ENCODE peak calls at places on chromosomes 6 and 20, in four cellular contexts. One of them, this sample, is unnamed.

GRCh38 chr20:61953789-61954125 is 111.9 kb downstream of the TAF4 start:
- DNase-seq in lung: no peak
- DNase-seq in fibroblast of lung: no peak
- DNase-seq in left lung: no peak
- DNase-seq in this sample: no peak

GRCh38 chr6:33430991-33431879 is 11.4 kb downstream of the SYNGAP1 start:
- DNase-seq in left lung: no peak
- DNase-seq in lung: peak; percentile 47
- DNase-seq in fibroblast of lung: peak; percentile 71
- DNase-seq in this sample: peak; percentile 92

GRCh38 chr6:29828471-29828797 is 809 bp downstream of the HLA-G start:
- DNase-seq in left lung: no peak
- DNase-seq in fibroblast of lung: no peak
- DNase-seq in lung: no peak
- DNase-seq in this sample: no peak

GRCh38 chr20:35891375-35891774 is 62.9 kb downstream of the SCAND1 start:
- DNase-seq in lung: no peak
- DNase-seq in fibroblast of lung: no peak
- DNase-seq in left lung: no peak
- DNase-seq in this sample: no peak

GRCh38 chr6:125207956-125208355 is 54.4 kb downstream of the TPD52L1 start:
- DNase-seq in left lung: no peak
- DNase-seq in lung: no peak
- DNase-seq in fibroblast of lung: peak; percentile 51
- DNase-seq in this sample: no peak

GRCh38 chr6:43499028-43499815 is 10.9 kb downstream of the LRRC73 start:
- DNase-seq in fibroblast of lung: no peak
- DNase-seq in left lung: no peak
- DNase-seq in lung: no peak
- DNase-seq in this sample: no peak

GRCh38 chr6:108497883-108498282 is 62.8 kb upstream of the FOXO3 start:
- DNase-seq in left lung: no peak
- DNase-seq in lung: no peak
- DNase-seq in fibroblast of lung: peak; percentile 29
- DNase-seq in this sample: peak; percentile 20

GRCh38 chr6:139530551-139530950 is 156.1 kb upstream of the CITED2 start:
- DNase-seq in left lung: no peak
- DNase-seq in lung: no peak
- DNase-seq in fibroblast of lung: no peak
- DNase-seq in this sample: no peak

GRCh38 chr6:79713701-79714322 is 82.7 kb downstream of the SH3BGRL2 start:
- DNase-seq in left lung: no peak
- DNase-seq in fibroblast of lung: peak; percentile 29
- DNase-seq in lung: peak; percentile 38
- DNase-seq in this sample: peak; percentile 16

GRCh38 chr6:10417681-10418104 is 2.8 kb upstream of the TFAP2A start:
- DNase-seq in lung: no peak
- DNase-seq in fibroblast of lung: no peak
- DNase-seq in left lung: no peak
- DNase-seq in this sample: no peak

GRCh38 chr6:142932788-142933362 is 12.1 kb downstream of the HIVEP2 start:
- DNase-seq in fibroblast of lung: no peak
- DNase-seq in left lung: no peak
- DNase-seq in lung: no peak
- DNase-seq in this sample: no peak

GRCh38 chr6:125923371-125923877 is 33.1 kb upstream of the HINT3 start:
- DNase-seq in left lung: no peak
- DNase-seq in lung: no peak
- DNase-seq in fibroblast of lung: no peak
- DNase-seq in this sample: no peak

GRCh38 chr20:63093966-63094766 is 87.4 kb upstream of the BHLHE23 start:
- DNase-seq in lung: no peak
- DNase-seq in left lung: peak; percentile 20
- DNase-seq in fibroblast of lung: no peak
- DNase-seq in this sample: no peak

GRCh38 chr20:58384821-58385220 is 4.2 kb upstream of the VAPB start:
- DNase-seq in lung: no peak
- DNase-seq in left lung: no peak
- DNase-seq in fibroblast of lung: no peak
- DNase-seq in this sample: no peak

GRCh38 chr20:62122659-62123449 is 579 bp downstream of the LSM14B start:
- DNase-seq in left lung: no peak
- DNase-seq in fibroblast of lung: no peak
- DNase-seq in lung: peak; percentile 41
- DNase-seq in this sample: peak; percentile 58

GRCh38 chr20:61333484-61334108 is 81.5 kb downstream of the CDH4 start:
- DNase-seq in fibroblast of lung: no peak
- DNase-seq in left lung: no peak
- DNase-seq in lung: no peak
- DNase-seq in this sample: no peak

GRCh38 chr6:42441661-42442081 is 10.1 kb downstream of the TRERF1 start:
- DNase-seq in lung: no peak
- DNase-seq in fibroblast of lung: peak; percentile 20
- DNase-seq in left lung: no peak
- DNase-seq in this sample: no peak

DNA sequence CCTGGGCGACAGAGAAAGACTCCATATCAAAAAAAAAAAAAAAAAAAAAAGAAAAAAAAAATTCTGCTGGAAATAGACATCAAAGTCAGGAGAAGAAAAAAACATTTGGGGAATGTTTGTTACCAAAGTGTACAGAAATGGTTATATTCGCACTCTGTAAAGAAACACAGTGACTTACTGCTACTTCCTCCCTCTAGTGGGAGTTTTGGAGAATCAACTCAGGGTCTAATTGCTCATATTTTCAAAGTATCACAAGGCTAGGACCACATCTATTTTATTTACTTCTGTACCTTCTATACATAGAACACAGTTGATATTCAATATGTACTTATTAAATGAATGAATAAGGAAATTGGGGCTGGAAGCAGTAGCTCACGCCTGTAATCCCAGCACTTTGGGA is 24.4 kb downstream of the ARG1 start:
- DNase-seq in left lung: no peak
- DNase-seq in fibroblast of lung: no peak
- DNase-seq in lung: no peak
- DNase-seq in this sample: no peak
- TF ChIP-seq CTCF in left lung: no peak
- TF ChIP-seq CTCF in fibroblast of lung: no peak
- TF ChIP-seq CTCF in lung: no peak
- TF ChIP-seq CTCF in this sample: no peak

GRCh38 chr6:8020083-8020482 is 44.1 kb downstream of the BLOC1S5 start:
- DNase-seq in fibroblast of lung: no peak
- DNase-seq in lung: no peak
- DNase-seq in left lung: no peak
- DNase-seq in this sample: no peak
- TF ChIP-seq CTCF in fibroblast of lung: no peak
- TF ChIP-seq CTCF in lung: no peak
- TF ChIP-seq CTCF in left lung: no peak
- TF ChIP-seq CTCF in this sample: no peak

DNA sequence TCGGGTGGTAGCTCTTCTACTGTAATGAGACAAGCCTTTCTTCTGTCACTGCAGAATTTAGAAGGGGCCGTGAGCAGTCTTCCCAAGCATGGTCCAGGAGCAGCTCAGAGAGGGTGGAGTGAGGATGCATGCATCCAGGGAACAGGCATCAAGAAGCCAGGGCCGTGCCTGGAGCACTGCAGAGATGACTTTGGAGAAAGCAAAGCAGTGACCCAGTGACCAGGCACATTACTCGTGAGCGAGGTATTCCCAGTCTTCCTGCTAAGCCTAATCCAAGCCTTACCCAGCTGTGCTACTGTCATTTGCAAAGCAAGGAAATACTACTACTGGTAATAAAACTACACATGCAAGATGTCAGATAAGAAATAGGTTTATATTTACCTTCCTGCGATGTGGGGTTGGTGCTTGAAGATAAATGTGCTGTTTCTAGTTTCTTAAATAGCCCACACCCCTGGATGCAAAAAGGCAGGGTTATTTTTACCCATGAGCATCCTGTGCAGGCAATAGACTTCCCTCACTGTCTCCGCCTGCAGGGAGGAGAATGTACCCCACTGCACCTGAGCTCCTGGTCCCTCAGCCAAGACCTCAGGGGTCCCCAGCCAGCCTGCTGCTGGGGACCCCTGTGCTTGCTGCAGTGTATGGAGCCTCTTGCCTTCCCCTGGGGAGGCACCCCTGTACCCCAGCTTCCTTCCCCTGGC is 62.9 kb downstream of the SSR1 start:
- DNase-seq in lung: no peak
- DNase-seq in fibroblast of lung: no peak
- DNase-seq in left lung: no peak
- DNase-seq in this sample: no peak
- TF ChIP-seq CTCF in lung: no peak
- TF ChIP-seq CTCF in fibroblast of lung: no peak
- TF ChIP-seq CTCF in left lung: no peak
- TF ChIP-seq CTCF in this sample: no peak

GRCh38 chr6:63352587-63353281 is 33.0 kb upstream of the LGSN start:
- DNase-seq in lung: peak; percentile 43
- DNase-seq in left lung: no peak
- DNase-seq in fibroblast of lung: peak; percentile 23
- DNase-seq in this sample: peak; percentile 53

GRCh38 chr6:63353282-63353630 is 33.5 kb upstream of the LGSN start:
- DNase-seq in lung: no peak
- DNase-seq in left lung: no peak
- DNase-seq in fibroblast of lung: no peak
- DNase-seq in this sample: no peak

GRCh38 chr6:63349401-63349800 is 29.6 kb upstream of the LGSN start:
- DNase-seq in left lung: no peak
- DNase-seq in lung: no peak
- DNase-seq in fibroblast of lung: no peak
- DNase-seq in this sample: no peak

GRCh38 chr6:63348836-63349235 is 29.1 kb upstream of the LGSN start:
- DNase-seq in lung: no peak
- DNase-seq in fibroblast of lung: no peak
- DNase-seq in left lung: no peak
- DNase-seq in this sample: no peak

DNA sequence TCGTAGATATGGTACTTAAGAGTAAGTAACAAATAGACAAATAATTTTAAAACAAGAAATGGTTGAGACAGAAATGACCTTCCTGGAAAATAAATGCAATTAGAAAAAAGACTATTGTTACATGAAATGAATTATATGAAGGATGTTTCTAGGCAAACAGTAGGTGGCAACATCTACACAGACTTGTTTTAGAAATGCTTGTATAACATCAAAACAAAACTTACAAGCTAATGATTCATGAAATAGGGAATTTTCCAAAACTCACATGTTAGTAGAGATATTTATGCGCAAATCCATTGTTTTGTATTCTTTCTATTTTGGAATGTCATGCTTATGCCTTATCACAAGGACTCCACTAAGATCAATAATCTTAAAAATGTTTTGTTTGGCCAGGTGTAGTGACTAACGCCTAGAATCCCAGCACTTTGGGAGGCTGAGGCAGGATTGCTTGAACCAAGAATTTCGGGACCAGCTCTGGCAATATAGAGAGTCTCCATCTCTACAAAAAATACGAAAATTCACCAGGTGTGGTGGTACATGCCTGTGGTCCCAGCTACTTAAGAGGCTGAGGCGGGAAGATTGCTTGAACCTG is 32.3 kb upstream of the LGSN start:
- DNase-seq in lung: no peak
- DNase-seq in left lung: no peak
- DNase-seq in fibroblast of lung: peak; percentile 57
- DNase-seq in this sample: peak; percentile 21
- TF ChIP-seq CTCF in lung: no peak
- TF ChIP-seq CTCF in left lung: no peak
- TF ChIP-seq CTCF in fibroblast of lung: no peak
- TF ChIP-seq CTCF in this sample: peak; percentile 38

GRCh38 chr20:235891-236290 is 8.8 kb downstream of the DEFB129 start:
- DNase-seq in lung: no peak
- DNase-seq in left lung: no peak
- DNase-seq in fibroblast of lung: peak; percentile 3
- DNase-seq in this sample: no peak
- TF ChIP-seq CTCF in lung: no peak
- TF ChIP-seq CTCF in left lung: no peak
- TF ChIP-seq CTCF in fibroblast of lung: peak; percentile 13
- TF ChIP-seq CTCF in this sample: no peak

GRCh38 chr20:18904192-18904591 is 90.6 kb downstream of the SCP2D1 start:
- DNase-seq in fibroblast of lung: no peak
- DNase-seq in left lung: no peak
- DNase-seq in lung: no peak
- DNase-seq in this sample: no peak
- TF ChIP-seq CTCF in fibroblast of lung: no peak
- TF ChIP-seq CTCF in left lung: no peak
- TF ChIP-seq CTCF in lung: no peak
- TF ChIP-seq CTCF in this sample: no peak

GRCh38 chr6:90219168-90219985 is 77.3 kb downstream of the BACH2 start:
- DNase-seq in left lung: no peak
- DNase-seq in lung: no peak
- DNase-seq in fibroblast of lung: peak; percentile 96
- DNase-seq in this sample: no peak

GRCh38 chr6:90217621-90218496 is 78.8 kb downstream of the BACH2 start:
- DNase-seq in lung: peak; percentile 32
- DNase-seq in fibroblast of lung: no peak
- DNase-seq in left lung: no peak
- DNase-seq in this sample: no peak

GRCh38 chr6:90214966-90215365 is 81.7 kb downstream of the BACH2 start:
- DNase-seq in left lung: no peak
- DNase-seq in lung: no peak
- DNase-seq in fibroblast of lung: no peak
- DNase-seq in this sample: no peak

GRCh38 chr6:90214461-90214860 is 82.2 kb downstream of the BACH2 start:
- DNase-seq in lung: no peak
- DNase-seq in left lung: no peak
- DNase-seq in fibroblast of lung: no peak
- DNase-seq in this sample: no peak

DNA sequence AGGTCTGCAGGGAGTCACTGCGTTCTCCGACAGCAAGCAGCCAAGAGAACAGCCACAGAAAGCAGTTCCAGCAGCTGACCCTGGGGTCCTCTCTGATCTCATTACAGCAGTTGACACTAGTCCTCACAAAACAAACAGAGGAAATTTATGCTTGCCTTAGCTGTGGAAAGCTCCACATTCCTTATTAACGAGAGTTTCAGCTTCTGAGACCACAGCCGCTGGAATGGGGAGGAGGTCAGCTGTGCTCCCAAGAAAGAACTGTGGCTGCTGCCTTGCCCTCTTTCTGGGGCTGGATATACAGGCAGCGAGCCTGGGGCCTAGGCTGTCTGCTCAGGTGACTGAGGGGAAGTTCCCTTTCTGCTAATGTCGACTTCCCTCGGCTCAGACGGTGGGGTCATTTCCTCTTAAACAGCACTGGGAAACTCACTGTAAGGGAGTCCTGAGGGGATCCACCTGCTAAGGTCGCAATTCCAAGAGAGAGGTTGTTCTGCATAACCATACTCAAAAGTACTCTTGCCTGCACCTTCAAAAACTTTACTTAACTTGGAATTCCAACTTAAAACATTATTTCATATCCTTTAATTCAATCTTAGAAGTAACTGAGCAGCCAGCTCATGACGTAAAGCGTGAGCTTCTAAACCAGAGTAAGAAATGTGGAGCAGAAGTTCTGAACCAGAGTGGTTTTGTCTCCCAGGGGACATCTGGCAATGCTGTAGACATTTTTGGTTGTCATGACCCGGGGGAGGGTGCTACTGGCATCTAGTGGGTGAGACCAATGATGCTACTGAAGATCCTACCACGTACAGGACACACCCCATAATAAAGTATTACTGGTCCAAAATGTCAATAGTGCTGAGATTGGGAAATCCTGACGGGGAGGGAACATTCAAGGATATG is 80.3 kb downstream of the BACH2 start:
- DNase-seq in lung: no peak
- DNase-seq in fibroblast of lung: peak; percentile 86
- DNase-seq in left lung: peak; percentile 43
- DNase-seq in this sample: peak; percentile 12
- TF ChIP-seq CTCF in lung: no peak
- TF ChIP-seq CTCF in fibroblast of lung: no peak
- TF ChIP-seq CTCF in left lung: no peak
- TF ChIP-seq CTCF in this sample: no peak